ENCODE peak calls at places on chromosomes 4 and X, in ten cellular contexts. P is AG20443; X is fibroblast of lung; W is RCC 7860; F is sciatic nerve; G is AG08396; R is foreskin keratinocyte; Y is A172; V is activated T-cell treated with anti-CD3 and anti-CD28 coated beads, Interleukin-2, amount 50 U/mL, for 72 hours; O is NCI-H1417. T is an unnamed sample.

GRCh38 chr4:165765053-165765452 is 108.0 kb upstream of the TLL1 start:
- DNase-seq in P (no peak), X (no peak), W (peak), F (no peak), G (no peak), R (peak), Y (no peak), V (no peak), O (peak), T (no peak)

GRCh38 chr4:163603246-163603645 is 108.8 kb downstream of the TMA16 start:
- DNase-seq in P (no peak), X (peak), W (no peak), F (no peak), G (no peak), R (no peak), Y (no peak), V (no peak), O (no peak), T (no peak)

GRCh38 chr4:185004562-185005208 is 13.6 kb upstream of the HELT start:
- DNase-seq in P (no peak), X (no peak), W (no peak), F (peak), G (no peak), R (no peak), Y (no peak), V (no peak), O (peak), T (no peak)

GRCh38 chr4:121900132-121900983 is 30.1 kb upstream of the BBS7 start:
- DNase-seq in P (peak), X (peak), W (peak), F (peak), G (peak), R (peak), Y (peak), V (peak), O (peak), T (peak)

GRCh38 chr4:55445921-55446577 is 50.3 kb downstream of the TMEM165 start:
- DNase-seq in P (peak), X (peak), W (peak), F (no peak), G (peak), R (peak), Y (peak), V (no peak), O (no peak), T (no peak)

GRCh38 chr4:133593764-133594163 is 444.7 kb downstream of the PCDH10 start:
- DNase-seq in P (no peak), X (no peak), W (no peak), F (no peak), G (no peak), R (no peak), Y (no peak), V (no peak), O (no peak), T (no peak)

GRCh38 chrX:69140837-69141236 is 24.4 kb downstream of the PJA1 start:
- DNase-seq in P (no peak), X (no peak), W (no peak), F (no peak), G (no peak), R (no peak), Y (no peak), V (no peak), O (no peak), T (no peak)

GRCh38 chrX:5586726-5587125 is 641.9 kb downstream of the NLGN4X start:
- DNase-seq in P (no peak), X (no peak), W (no peak), F (no peak), G (no peak), R (no peak), Y (no peak), V (no peak), O (no peak), T (no peak)

GRCh38 chrX:153381684-153382532 is 19.2 kb downstream of the PNMA6E start:
- DNase-seq in P (peak), X (peak), W (peak), F (no peak), G (peak), R (no peak), Y (peak), V (peak), O (peak), T (no peak)

GRCh38 chr4:124970011-124970410 is 257.5 kb upstream of the ANKRD50 start:
- DNase-seq in P (no peak), X (peak), W (no peak), F (no peak), G (no peak), R (no peak), Y (no peak), V (no peak), O (no peak), T (no peak)